ENCODE peak calls at places on chromosomes 5 and 9, in nine cellular contexts. B, H, J, O, V, C, L, Z and M are unnamed samples.
A peak's percentile ranks its signal among the peaks of the same experiment; 100 is the strongest.

GRCh38 chr9:80516678-80517077 is 944.9 kb downstream of the TLE4 start:
- DNase-seq in B (no peak), H (no peak), J (no peak), O (no peak), V (no peak), C (no peak), L (no peak), Z (no peak), M (no peak)

GRCh38 chr9:135761150-135761844 is 59.3 kb downstream of the KCNT1 start:
- DNase-seq in B (no peak), H (no peak), J (no peak), O (no peak), V (no peak), C (no peak), L (no peak), Z (no peak), M (no peak)

GRCh38 chr9:114170792-114171461 is 15.6 kb downstream of the COL27A1 start:
- DNase-seq in B (no peak), H (no peak), J (no peak), O (no peak), V (no peak), C (no peak), L (no peak), Z (no peak), M (no peak)

GRCh38 chr5:11656940-11657339 is 247.3 kb downstream of the CTNND2 start:
- DNase-seq in B (no peak), H (no peak), J (no peak), O (no peak), V (no peak), C (no peak), L (no peak), Z (no peak), M (no peak)

GRCh38 chr5:139394123-139394653 is 716 bp downstream of the PROB1 start:
- DNase-seq in B (peak; percentile 81), H (no peak), J (no peak), O (no peak), V (peak; percentile 66), C (no peak), L (no peak), Z (peak; percentile 88), M (no peak)

GRCh38 chr9:68560131-68560844 is 19.6 kb upstream of the TMEM252 start:
- DNase-seq in B (peak; percentile 39), H (peak; percentile 50), J (peak; percentile 84), O (no peak), V (peak; percentile 97), C (no peak), L (peak; percentile 29), Z (peak; percentile 74), M (peak; percentile 78)

GRCh38 chr5:76406014-76406413 is 2.9 kb downstream of the IQGAP2 start:
- DNase-seq in B (no peak), H (no peak), J (no peak), O (no peak), V (no peak), C (no peak), L (no peak), Z (peak; percentile 7), M (no peak)

GRCh38 chr5:97536683-97537082 is 353.6 kb upstream of the RIOK2 start:
- DNase-seq in B (no peak), H (no peak), J (no peak), O (no peak), V (no peak), C (no peak), L (no peak), Z (no peak), M (no peak)

GRCh38 chr5:170836226-170836625 is 25.6 kb upstream of the RANBP17 start:
- DNase-seq in B (no peak), H (no peak), J (no peak), O (no peak), V (no peak), C (no peak), L (no peak), Z (no peak), M (no peak)

GRCh38 chr9:16191691-16192402 is 639.0 kb downstream of the CCDC171 start:
- DNase-seq in B (peak; percentile 80), H (peak; percentile 79), J (peak; percentile 96), O (peak; percentile 56), V (peak; percentile 95), C (peak; percentile 66), L (peak; percentile 90), Z (peak; percentile 68), M (no peak)

GRCh38 chr5:56669534-56670483 is 145.5 kb upstream of the MAP3K1 start:
- DNase-seq in B (peak; percentile 42), H (peak; percentile 35), J (no peak), O (no peak), V (peak; percentile 45), C (no peak), L (peak; percentile 11), Z (peak; percentile 96), M (peak; percentile 59)

GRCh38 chr5:78273436-78273835 is 21.1 kb downstream of the AP3B1 start:
- DNase-seq in B (no peak), H (no peak), J (no peak), O (no peak), V (peak; percentile 37), C (no peak), L (no peak), Z (no peak), M (no peak)

GRCh38 chr9:17422994-17423680 is 155.7 kb upstream of the SH3GL2 start:
- DNase-seq in B (no peak), H (no peak), J (no peak), O (no peak), V (peak; percentile 3), C (no peak), L (no peak), Z (no peak), M (no peak)

DNA sequence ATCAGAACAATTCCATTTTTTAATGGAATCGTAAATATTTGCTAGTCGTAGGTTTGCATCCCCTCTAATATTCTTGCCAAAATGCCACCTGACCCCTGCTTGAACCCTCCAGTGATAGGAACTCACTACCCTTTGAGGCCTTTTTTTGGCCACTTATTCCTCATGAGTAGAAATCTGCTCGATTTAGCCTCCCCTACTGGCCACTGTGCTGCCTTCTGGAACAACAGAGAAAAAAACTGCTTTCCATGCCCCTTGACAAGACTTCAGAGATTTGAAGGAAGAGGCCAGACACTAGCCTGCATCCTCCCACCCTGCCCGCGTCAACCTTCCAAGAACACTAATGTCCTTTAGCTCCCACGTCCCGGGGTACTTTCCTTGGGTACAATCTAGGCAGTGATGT is 4.1 kb downstream of the CCDC69 start:
- DNase-seq in B (no peak), H (no peak), J (no peak), O (no peak), V (peak; percentile 25), C (no peak), L (no peak), Z (no peak), M (no peak)
- TF ChIP-seq CTCF in B (no peak), H (no peak), J (peak; percentile 12), O (no peak), V (peak; percentile 50), C (no peak), L (peak; percentile 43), Z (peak; percentile 15), M (peak; percentile 43)

GRCh38 chr9:137680445-137681358 is 61.9 kb downstream of the EHMT1 start:
- DNase-seq in B (no peak), H (no peak), J (no peak), O (no peak), V (no peak), C (no peak), L (peak; percentile 18), Z (no peak), M (no peak)
- TF ChIP-seq CTCF in B (no peak), H (no peak), J (no peak), O (no peak), V (no peak), C (no peak), L (no peak), Z (no peak), M (no peak)

GRCh38 chr5:145449794-145450193 is 385.3 kb downstream of the PRELID2 start:
- DNase-seq in B (no peak), H (no peak), J (peak; percentile 24), O (no peak), V (no peak), C (no peak), L (no peak), Z (no peak), M (no peak)
- TF ChIP-seq CTCF in B (no peak), H (no peak), J (peak; percentile 20), O (peak; percentile 7), V (no peak), C (no peak), L (no peak), Z (no peak), M (no peak)

GRCh38 chr5:132477784-132478497 is 12.6 kb downstream of the IRF1 start:
- DNase-seq in B (no peak), H (no peak), J (no peak), O (no peak), V (no peak), C (no peak), L (no peak), Z (peak; percentile 41), M (no peak)

GRCh38 chr5:132475939-132476852 is 14.4 kb downstream of the IRF1 start:
- DNase-seq in B (no peak), H (no peak), J (no peak), O (no peak), V (no peak), C (no peak), L (no peak), Z (no peak), M (no peak)

GRCh38 chr5:132478498-132478855 is 12.1 kb downstream of the IRF1 start:
- DNase-seq in B (no peak), H (no peak), J (no peak), O (no peak), V (no peak), C (no peak), L (no peak), Z (no peak), M (no peak)

GRCh38 chr5:132475531-132475930 is 15.0 kb downstream of the IRF1 start:
- DNase-seq in B (no peak), H (no peak), J (no peak), O (no peak), V (peak; percentile 56), C (no peak), L (no peak), Z (no peak), M (no peak)

DNA sequence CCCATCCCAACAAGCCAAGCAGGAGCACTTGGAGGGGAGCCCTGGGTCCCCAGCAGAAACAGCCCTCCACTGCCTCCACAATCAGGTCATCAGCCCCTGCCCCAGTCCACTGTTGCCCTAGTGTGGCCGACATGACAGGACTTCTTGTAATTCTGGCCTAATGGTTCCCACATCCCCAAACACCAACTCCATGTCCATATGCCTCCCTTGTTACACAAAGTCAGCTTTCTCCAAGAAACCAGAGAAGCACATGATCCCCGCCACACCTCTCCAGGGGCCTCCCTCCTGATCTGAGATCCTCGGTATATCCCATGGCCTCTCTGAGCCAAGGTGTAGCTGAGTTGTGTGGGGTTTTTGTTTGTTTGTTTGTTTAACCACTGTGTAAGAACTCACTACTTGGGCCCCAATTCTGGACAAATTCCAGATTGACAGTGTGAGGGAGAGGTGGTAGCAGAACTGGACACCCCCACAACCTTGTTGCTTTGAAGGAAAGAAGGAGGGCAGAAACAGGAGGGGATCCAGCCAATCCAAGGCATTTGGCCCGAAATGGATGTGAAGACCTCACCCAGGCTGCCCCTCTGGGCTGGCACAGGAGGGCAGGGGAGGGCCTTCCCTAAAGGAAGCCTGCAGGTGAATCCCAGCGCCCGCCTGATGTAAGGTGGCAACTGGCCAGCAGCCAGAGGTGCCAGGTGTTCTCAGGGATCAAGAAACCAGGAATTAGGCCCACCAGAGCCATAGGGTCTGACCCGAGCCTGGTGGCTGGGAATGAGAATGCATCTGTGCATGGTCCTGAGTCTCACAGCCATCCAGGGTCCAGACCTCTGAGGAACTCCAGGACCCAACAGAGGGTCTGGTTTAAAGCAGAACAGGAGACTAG is 13.5 kb downstream of the IRF1 start:
- DNase-seq in B (no peak), H (no peak), J (no peak), O (no peak), V (no peak), C (no peak), L (no peak), Z (no peak), M (no peak)
- TF ChIP-seq CTCF in B (no peak), H (no peak), J (peak; percentile 7), O (no peak), V (no peak), C (no peak), L (no peak), Z (peak; percentile 9), M (no peak)